ENCODE peak calls at places on chromosomes 5 and 9, in seven cellular contexts. V, B, P, H, E, W and D are unnamed samples.

GRCh38 chr5:93621340-93621872 is 38.4 kb downstream of the NR2F1 start:
- DNase-seq in W (peak; percentile 83), H (peak; percentile 53), E (no peak), V (peak; percentile 75), B (peak; percentile 62), P (peak; percentile 64), D (no peak)

GRCh38 chr9:114619205-114619758 is 8.2 kb downstream of the TMEM268 start:
- DNase-seq in E (no peak), B (no peak), W (no peak), V (peak; percentile 52), H (peak; percentile 66), P (no peak), D (peak; percentile 94)

GRCh38 chr5:100667021-100667671 is 132.0 kb downstream of the FAM174A start:
- DNase-seq in V (peak; percentile 54), H (no peak), W (no peak), B (no peak), E (no peak), P (no peak), D (no peak)

GRCh38 chr9:79012561-79012960 is 559.2 kb upstream of the TLE4 start:
- DNase-seq in W (no peak), P (no peak), B (no peak), H (no peak), V (peak; percentile 70), E (no peak), D (no peak)

GRCh38 chr5:179140293-179140692 is 80.1 kb downstream of the ZNF354C start:
- DNase-seq in H (no peak), E (no peak), V (no peak), B (no peak), P (no peak), W (no peak), D (no peak)

GRCh38 chr9:76464706-76465105 is 5.7 kb downstream of the GCNT1 start:
- DNase-seq in E (no peak), B (no peak), W (no peak), H (no peak), V (no peak), P (no peak), D (no peak)

GRCh38 chr5:17190242-17190778 is 27.1 kb upstream of the BASP1 start:
- DNase-seq in B (no peak), W (no peak), P (peak; percentile 33), V (peak; percentile 95), E (peak; percentile 42), H (no peak), D (no peak)

GRCh38 chr5:178478370-178478769 is 111.8 kb downstream of the COL23A1 start:
- DNase-seq in B (no peak), E (no peak), W (no peak), H (no peak), P (no peak), V (no peak), D (no peak)

GRCh38 chr9:128149001-128149701 is at the start of gene LCN2:
- DNase-seq in H (peak; percentile 84), E (peak; percentile 20), B (no peak), V (no peak), W (no peak), P (peak; percentile 31), D (no peak)

GRCh38 chr9:137217276-137218211 is 4.5 kb downstream of the RNF208 start:
- DNase-seq in E (peak; percentile 84), B (peak; percentile 88), W (no peak), P (no peak), H (peak; percentile 95), V (no peak), D (peak; percentile 90)

GRCh38 chr5:127656825-127657224 is 7.9 kb downstream of the CTXN3 start:
- DNase-seq in B (no peak), P (no peak), W (no peak), V (no peak), E (no peak), H (no peak), D (no peak)

GRCh38 chr5:110751902-110752762 is 13.3 kb downstream of the SLC25A46 start:
- DNase-seq in B (no peak), P (no peak), E (no peak), H (no peak), W (no peak), V (no peak), D (no peak)

GRCh38 chr9:138025908-138026307 is 148.3 kb downstream of the CACNA1B start:
- DNase-seq in H (peak; percentile 13), E (no peak), B (no peak), P (no peak), V (no peak), W (no peak), D (no peak)

GRCh38 chr9:99803694-99804093 is 18.0 kb upstream of the NR4A3 start:
- DNase-seq in H (no peak), W (no peak), V (no peak), P (no peak), B (no peak), E (no peak), D (no peak)

GRCh38 chr5:180208435-180209081 is 453 bp downstream of the RASGEF1C start:
- DNase-seq in E (peak; percentile 85), B (peak; percentile 51), W (no peak), P (peak; percentile 61), H (no peak), V (no peak), D (no peak)

GRCh38 chr9:68685770-68686169 is 19.3 kb upstream of the PIP5K1B start:
- DNase-seq in W (no peak), B (peak; percentile 51), P (peak; percentile 30), E (peak; percentile 67), V (peak; percentile 39), H (peak; percentile 53), D (peak; percentile 6)

GRCh38 chr9:78014776-78015175 is 16.8 kb downstream of the GNAQ start:
- DNase-seq in H (no peak), V (no peak), B (no peak), E (no peak), W (no peak), P (no peak), D (no peak)

GRCh38 chr9:127166651-127167524 is 44.5 kb upstream of the ANGPTL2 start:
- DNase-seq in V (no peak), H (peak; percentile 26), P (no peak), W (peak; percentile 65), B (no peak), E (peak; percentile 63), D (no peak)

GRCh38 chr5:115968770-115969169 is 6.5 kb downstream of the LVRN start:
- DNase-seq in V (no peak), E (no peak), B (no peak), W (no peak), P (no peak), H (no peak), D (no peak)

GRCh38 chr5:124661317-124662141 is 84.9 kb downstream of the ZNF608 start:
- DNase-seq in E (peak; percentile 25), H (peak; percentile 37), B (no peak), P (peak; percentile 69), W (no peak), V (peak; percentile 91), D (peak; percentile 70)

GRCh38 chr5:148005788-148006520 is 57.8 kb upstream of the SPINK5 start:
- DNase-seq in E (no peak), P (no peak), V (no peak), B (peak; percentile 80), H (no peak), W (no peak), D (no peak)

DNA sequence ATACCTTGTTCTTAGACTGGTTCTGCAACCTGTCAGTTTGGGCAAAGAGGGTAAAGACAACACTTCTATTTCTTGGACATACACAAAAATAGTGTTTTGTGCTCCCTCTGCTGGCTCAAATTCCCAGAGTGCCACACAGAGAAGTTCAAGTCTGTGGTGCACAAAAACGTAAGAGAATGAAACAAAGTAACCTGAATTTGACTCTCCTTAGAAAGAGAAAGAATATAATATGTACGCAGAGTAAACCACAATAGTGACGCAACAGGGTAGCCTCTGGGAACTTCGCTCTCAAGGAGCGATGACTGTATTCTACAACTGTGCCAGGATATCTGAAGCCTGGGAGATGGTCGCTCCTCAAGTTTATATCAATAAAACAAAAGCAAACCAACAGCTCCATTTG is 18.5 kb downstream of the DDX31 start:
- DNase-seq in V (peak; percentile 22), H (no peak), B (no peak), E (no peak), W (no peak), P (no peak), D (peak; percentile 58)
- TF ChIP-seq CTCF in V (no peak), H (no peak), B (no peak), E (no peak), W (no peak), P (peak; percentile 52), D (peak; percentile 80)

GRCh38 chr5:8865686-8866374 is 680.0 kb downstream of the SEMA5A start:
- DNase-seq in P (no peak), B (no peak), V (no peak), E (no peak), W (no peak), H (no peak), D (no peak)

GRCh38 chr5:8861764-8862163 is 684.1 kb downstream of the SEMA5A start:
- DNase-seq in E (no peak), H (no peak), W (no peak), V (no peak), B (no peak), P (no peak), D (no peak)

GRCh38 chr5:8869932-8870331 is 675.9 kb downstream of the SEMA5A start:
- DNase-seq in W (no peak), P (no peak), B (no peak), E (no peak), V (no peak), H (no peak), D (no peak)

DNA sequence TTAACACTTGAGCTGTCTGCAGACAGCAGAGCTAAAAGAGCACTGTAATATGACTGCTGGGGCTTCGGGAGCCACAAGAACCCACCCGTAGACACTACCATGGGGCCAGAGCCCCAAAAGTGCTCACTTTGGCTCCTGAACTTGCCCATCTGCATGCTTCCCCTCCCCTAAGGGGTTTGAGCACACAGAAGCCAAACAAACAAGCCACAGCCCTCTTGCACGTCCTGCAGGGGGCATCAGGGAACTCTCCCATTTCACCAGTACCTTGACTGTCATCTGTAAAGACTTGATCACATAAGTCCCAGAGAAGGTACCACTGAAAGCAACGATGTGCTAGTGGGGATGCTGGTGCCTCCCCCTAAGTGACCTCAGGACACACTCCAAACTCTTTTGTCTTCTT is 681.8 kb downstream of the SEMA5A start:
- DNase-seq in V (peak; percentile 13), B (peak; percentile 68), E (no peak), P (no peak), H (no peak), W (no peak), D (peak; percentile 7)
- TF ChIP-seq CTCF in V (no peak), B (peak; percentile 45), E (no peak), P (peak; percentile 11), H (no peak), W (no peak), D (peak; percentile 59)

DNA sequence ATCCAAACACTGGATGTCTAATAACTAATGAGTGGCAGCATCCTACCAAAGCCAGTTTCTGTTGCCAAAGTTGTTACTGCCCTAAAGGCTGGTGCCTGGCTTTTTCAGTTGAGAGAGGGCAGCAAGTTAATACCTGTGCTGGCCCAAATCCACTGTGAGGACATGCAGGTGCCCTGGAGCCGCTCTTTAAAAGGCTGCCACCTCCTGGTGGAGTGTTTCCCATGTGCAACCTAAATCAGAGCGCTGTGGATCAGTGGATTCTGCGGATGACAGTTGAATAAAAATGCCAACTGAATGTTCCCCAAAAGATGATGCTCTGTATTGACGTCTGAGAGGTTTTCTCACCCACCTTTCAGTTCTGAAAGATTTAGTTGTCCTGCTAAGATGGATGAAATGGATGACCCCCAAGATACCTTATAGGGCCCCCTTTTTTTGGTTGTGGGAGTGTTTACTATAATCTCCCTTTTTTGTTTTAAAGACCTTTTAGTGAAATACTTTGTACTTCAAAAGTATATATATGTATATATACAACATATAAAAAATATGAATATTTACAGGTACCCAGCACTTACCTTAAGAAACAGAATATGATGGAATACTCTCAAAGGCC is 146.4 kb downstream of the EGFLAM start:
- DNase-seq in P (no peak), B (peak; percentile 64), W (no peak), V (no peak), E (no peak), H (peak; percentile 36), D (peak; percentile 22)
- TF ChIP-seq CTCF in P (no peak), B (no peak), W (no peak), V (no peak), E (peak; percentile 66), H (no peak), D (peak; percentile 68)

GRCh38 chr9:105656131-105656921 is 5.9 kb upstream of the TAL2 start:
- DNase-seq in E (peak; percentile 78), W (no peak), V (no peak), B (peak; percentile 42), P (peak; percentile 49), H (peak; percentile 38), D (no peak)
- TF ChIP-seq CTCF in E (peak; percentile 71), W (no peak), V (no peak), B (no peak), P (peak; percentile 44), H (no peak), D (peak; percentile 74)